ENCODE peak calls at places on chromosomes 5 and 9, in four cellular contexts. One of them, this sample, is unnamed.

GRCh38 chr5:107670028-107670926 is 460 bp downstream of the EFNA5 start:
- DNase-seq in H1: peak
- DNase-seq in GM12878: no peak
- DNase-seq in HepG2: no peak
- DNase-seq in this sample: no peak

GRCh38 chr5:57335092-57335491 is 147.5 kb downstream of the ACTBL2 start:
- DNase-seq in H1: no peak
- DNase-seq in GM12878: no peak
- DNase-seq in HepG2: peak
- DNase-seq in this sample: no peak

GRCh38 chr9:38687389-38687842 is 32.5 kb downstream of the FAM240B start:
- DNase-seq in HepG2: peak
- DNase-seq in H1: no peak
- DNase-seq in GM12878: no peak
- DNase-seq in this sample: peak

GRCh38 chr5:128228506-128228905 is 144.9 kb downstream of the SLC12A2 start:
- DNase-seq in H1: no peak
- DNase-seq in HepG2: no peak
- DNase-seq in GM12878: no peak
- DNase-seq in this sample: no peak

GRCh38 chr9:16337322-16338029 is 533.0 kb downstream of the BNC2 start:
- DNase-seq in HepG2: no peak
- DNase-seq in H1: no peak
- DNase-seq in GM12878: no peak
- DNase-seq in this sample: no peak

GRCh38 chr5:6950872-6951271 is 237.6 kb downstream of the TENT4A start:
- DNase-seq in H1: no peak
- DNase-seq in GM12878: no peak
- DNase-seq in HepG2: no peak
- DNase-seq in this sample: no peak

GRCh38 chr9:97528529-97529230 is 27.2 kb downstream of the TMOD1 start:
- DNase-seq in GM12878: no peak
- DNase-seq in HepG2: no peak
- DNase-seq in H1: peak
- DNase-seq in this sample: no peak

GRCh38 chr9:130701059-130702022 is 7.8 kb downstream of the EXOSC2 start:
- DNase-seq in GM12878: no peak
- DNase-seq in H1: peak
- DNase-seq in HepG2: peak
- DNase-seq in this sample: peak

GRCh38 chr9:107340920-107341632 is 58.0 kb downstream of the RAD23B start:
- DNase-seq in GM12878: peak
- DNase-seq in HepG2: peak
- DNase-seq in H1: peak
- DNase-seq in this sample: peak

DNA sequence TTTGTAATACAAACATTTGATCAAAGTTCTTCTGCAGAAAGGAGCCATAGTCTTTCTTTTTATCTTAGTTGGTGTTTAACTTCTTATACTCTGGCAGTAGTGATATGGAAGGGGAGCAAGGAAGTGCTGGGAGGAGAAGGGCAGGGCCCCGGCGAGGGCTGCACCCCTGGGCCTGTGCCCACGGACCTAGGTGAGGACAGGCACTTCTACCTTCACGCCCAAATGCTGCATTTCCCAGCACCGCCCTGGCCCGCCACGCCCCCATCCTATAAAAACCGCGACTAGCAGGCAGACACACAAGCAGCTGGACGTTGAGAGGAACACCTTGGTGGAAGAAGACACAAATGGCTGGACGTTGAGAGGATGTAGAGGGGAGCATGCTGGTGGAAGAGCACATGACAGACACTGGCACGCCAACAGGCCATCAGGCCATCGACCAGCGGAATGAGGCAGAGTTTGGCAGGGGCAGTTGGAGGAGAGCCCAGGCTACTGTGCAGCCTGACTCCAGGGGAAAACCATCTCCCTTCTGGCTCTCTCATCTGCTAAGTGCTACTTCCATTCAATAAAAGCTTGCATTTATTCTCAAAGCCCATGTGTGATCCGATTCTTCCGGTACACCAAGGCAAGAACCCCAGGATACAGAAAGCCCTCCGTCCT is 81.5 kb upstream of the C9orf72 start:
- DNase-seq in HepG2: no peak
- DNase-seq in GM12878: no peak
- DNase-seq in H1: no peak
- DNase-seq in this sample: no peak
- H2AFZ ChIP-seq in HepG2: no peak
- H2AFZ ChIP-seq in GM12878: no peak
- H2AFZ ChIP-seq in H1: peak
- H2AFZ ChIP-seq in this sample: no peak

DNA sequence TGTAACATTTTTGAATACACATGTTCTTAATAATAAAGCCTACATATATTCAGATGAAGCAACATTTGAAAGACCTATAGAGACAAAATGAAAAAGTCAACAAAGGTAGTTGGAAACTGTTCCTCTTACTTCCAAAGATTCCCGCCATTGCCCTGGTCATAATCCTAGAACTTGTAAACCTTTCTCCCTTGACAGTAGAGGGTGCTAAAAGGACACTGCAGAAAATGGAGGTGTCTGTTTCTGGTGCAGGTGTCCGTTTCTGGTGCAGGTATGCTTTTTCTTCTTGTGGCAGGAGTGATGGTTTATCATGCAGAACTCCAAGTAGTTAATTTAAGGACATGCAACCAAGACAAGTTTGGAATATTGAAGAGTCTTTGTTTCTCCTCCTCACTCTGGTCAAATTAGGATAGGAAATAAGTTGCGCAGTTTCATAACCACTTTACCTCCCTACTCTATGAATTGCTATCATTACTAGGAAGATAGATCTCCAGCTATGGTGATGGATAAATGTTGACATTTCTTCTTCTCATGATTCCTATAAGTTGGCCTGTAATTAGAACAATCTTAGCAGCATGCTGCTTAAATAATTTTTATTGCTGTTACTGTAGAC is 56.0 kb upstream of the FAM174A start:
- DNase-seq in H1: no peak
- DNase-seq in GM12878: peak
- DNase-seq in HepG2: peak
- DNase-seq in this sample: peak
- TF ChIP-seq HDAC6 in H1: no peak
- TF ChIP-seq HDAC6 in GM12878: no peak
- TF ChIP-seq HDAC6 in HepG2: no peak
- TF ChIP-seq HDAC6 in this sample: no peak

DNA sequence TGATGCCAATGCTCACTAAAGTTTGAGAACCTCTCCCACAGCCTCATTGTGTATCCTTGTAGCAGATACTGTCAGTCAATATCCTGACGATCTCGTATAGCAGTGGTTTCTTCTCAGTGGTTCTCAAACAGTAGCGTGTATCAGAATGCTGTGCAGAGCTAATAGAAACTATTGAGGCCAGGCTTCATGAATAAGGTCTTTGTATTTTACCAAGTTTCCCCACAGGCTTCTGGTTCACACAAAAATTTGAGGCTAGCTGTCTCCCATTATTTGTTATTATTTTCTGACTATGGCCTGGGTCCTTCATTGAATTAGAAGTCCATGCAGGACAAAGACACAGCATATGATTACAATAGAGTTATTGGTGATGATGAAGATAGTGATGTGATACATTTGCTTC is 200.2 kb upstream of the PIK3R1 start:
- DNase-seq in GM12878: no peak
- DNase-seq in H1: no peak
- DNase-seq in HepG2: no peak
- DNase-seq in this sample: no peak
- H2AFZ ChIP-seq in GM12878: no peak
- H2AFZ ChIP-seq in H1: no peak
- H2AFZ ChIP-seq in HepG2: no peak
- H2AFZ ChIP-seq in this sample: no peak

DNA sequence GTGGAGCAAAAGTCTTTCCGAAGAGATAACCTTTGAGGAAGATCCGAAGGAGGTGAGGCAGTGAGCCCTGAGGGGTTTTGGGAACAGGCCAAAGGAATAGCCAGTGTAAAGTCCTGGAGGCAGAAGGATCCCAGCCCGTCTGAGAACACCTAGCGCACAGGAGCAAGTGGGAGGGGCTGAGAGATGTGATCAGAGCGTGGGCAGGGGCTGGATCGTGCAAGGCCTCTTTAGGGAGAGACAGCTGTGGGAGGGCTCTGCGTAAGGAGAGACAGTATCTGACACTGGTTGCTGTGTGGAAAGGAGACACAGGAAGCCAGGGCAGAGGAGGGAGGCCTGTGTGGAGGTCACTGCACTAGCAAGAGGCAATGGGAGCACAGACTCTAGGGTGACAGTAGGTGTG is 68.2 kb downstream of the BARX1 start:
- DNase-seq in HepG2: no peak
- DNase-seq in H1: peak
- DNase-seq in GM12878: no peak
- DNase-seq in this sample: no peak
- TF ChIP-seq HDAC6 in HepG2: no peak
- TF ChIP-seq HDAC6 in H1: no peak
- TF ChIP-seq HDAC6 in GM12878: no peak
- TF ChIP-seq HDAC6 in this sample: no peak